ENCODE peak calls at places on chromosomes 13 and 19, in seven cellular contexts. A is HCT116, T is HepG2, X is SK-N-SH, F is H1, H is K562, L is GM12878. J is an unnamed sample.

GRCh38 chr19:16882146-16882545 is 6.7 kb upstream of the F2RL3 start:
- DNase-seq in A (peak; percentile 16), T (no peak), X (no peak), F (no peak), H (peak; percentile 32), L (no peak), J (no peak)

GRCh38 chr13:66837246-66837645 is 392.9 kb downstream of the PCDH9 start:
- DNase-seq in A (no peak), T (no peak), X (no peak), F (no peak), H (no peak), L (no peak), J (no peak)

GRCh38 chr13:98401936-98402335 is 175.0 kb downstream of the STK24 start:
- DNase-seq in A (no peak), T (no peak), X (no peak), F (no peak), H (no peak), L (no peak), J (no peak)

GRCh38 chr19:2043269-2043641 is 7.8 kb downstream of the MKNK2 start:
- DNase-seq in A (no peak), T (no peak), X (no peak), F (peak; percentile 49), H (no peak), L (no peak), J (no peak)

GRCh38 chr19:33175886-33176669 is 18.1 kb upstream of the LRP3 start:
- DNase-seq in A (no peak), T (peak; percentile 61), X (peak; percentile 75), F (peak; percentile 55), H (no peak), L (no peak), J (peak; percentile 24)

GRCh38 chr19:46481187-46481586 is 9.8 kb upstream of the PNMA8A start:
- DNase-seq in A (no peak), T (no peak), X (no peak), F (no peak), H (no peak), L (no peak), J (no peak)

GRCh38 chr13:61546413-61546812 is 130.8 kb upstream of the PCDH20 start:
- DNase-seq in A (no peak), T (no peak), X (peak; percentile 56), F (no peak), H (no peak), L (no peak), J (no peak)

GRCh38 chr19:38213911-38214625 is 10.0 kb downstream of the DPF1 start:
- DNase-seq in A (no peak), T (no peak), X (no peak), F (no peak), H (no peak), L (peak; percentile 33), J (no peak)

GRCh38 chr13:76438050-76438449 is 448.2 kb downstream of the KCTD12 start:
- DNase-seq in A (no peak), T (no peak), X (no peak), F (no peak), H (no peak), L (no peak), J (no peak)

GRCh38 chr13:49806126-49806536 is 13.6 kb upstream of the KPNA3 start:
- DNase-seq in A (no peak), T (peak; percentile 90), X (no peak), F (no peak), H (no peak), L (no peak), J (no peak)

GRCh38 chr13:76976488-76976887 is 15.4 kb upstream of the CLN5 start:
- DNase-seq in A (no peak), T (no peak), X (no peak), F (no peak), H (no peak), L (no peak), J (peak; percentile 15)

GRCh38 chr13:76889254-76889653 is 3.0 kb upstream of the KCTD12 start:
- DNase-seq in A (no peak), T (no peak), X (no peak), F (no peak), H (no peak), L (no peak), J (no peak)

GRCh38 chr13:53151692-53152421 is 123.2 kb downstream of the OLFM4 start:
- DNase-seq in A (peak; percentile 15), T (peak; percentile 43), X (peak; percentile 54), F (peak; percentile 78), H (peak; percentile 54), L (peak; percentile 32), J (peak; percentile 58)

GRCh38 chr13:114152831-114153371 is 20.5 kb upstream of the RASA3 start:
- DNase-seq in A (no peak), T (no peak), X (no peak), F (no peak), H (no peak), L (no peak), J (no peak)

GRCh38 chr19:5691205-5691929 is 1.3 kb downstream of the RPL36 start:
- DNase-seq in A (no peak), T (no peak), X (peak; percentile 67), F (no peak), H (peak; percentile 68), L (no peak), J (no peak)

GRCh38 chr13:80469841-80470378 is 129.0 kb upstream of the SPRY2 start:
- DNase-seq in A (no peak), T (no peak), X (no peak), F (no peak), H (no peak), L (no peak), J (no peak)

GRCh38 chr13:46643165-46643777 is 90.3 kb downstream of the LRCH1 start:
- DNase-seq in A (no peak), T (no peak), X (no peak), F (no peak), H (no peak), L (no peak), J (no peak)

GRCh38 chr19:14407889-14408640 is 11.1 kb downstream of the DDX39A start:
- DNase-seq in A (no peak), T (peak; percentile 13), X (no peak), F (no peak), H (no peak), L (no peak), J (peak; percentile 21)

GRCh38 chr13:101640797-101641400 is 188.4 kb downstream of the ITGBL1 start:
- DNase-seq in A (no peak), T (no peak), X (no peak), F (no peak), H (no peak), L (no peak), J (no peak)

GRCh38 chr13:76813874-76814273 is 72.3 kb downstream of the KCTD12 start:
- DNase-seq in A (no peak), T (peak; percentile 15), X (no peak), F (no peak), H (no peak), L (no peak), J (no peak)

GRCh38 chr13:88701551-88701950 is 1030.4 kb downstream of the SLITRK5 start:
- DNase-seq in A (no peak), T (no peak), X (no peak), F (no peak), H (no peak), L (no peak), J (no peak)

GRCh38 chr13:88707652-88708051 is 1036.5 kb downstream of the SLITRK5 start:
- DNase-seq in A (no peak), T (no peak), X (no peak), F (no peak), H (no peak), L (no peak), J (no peak)

DNA sequence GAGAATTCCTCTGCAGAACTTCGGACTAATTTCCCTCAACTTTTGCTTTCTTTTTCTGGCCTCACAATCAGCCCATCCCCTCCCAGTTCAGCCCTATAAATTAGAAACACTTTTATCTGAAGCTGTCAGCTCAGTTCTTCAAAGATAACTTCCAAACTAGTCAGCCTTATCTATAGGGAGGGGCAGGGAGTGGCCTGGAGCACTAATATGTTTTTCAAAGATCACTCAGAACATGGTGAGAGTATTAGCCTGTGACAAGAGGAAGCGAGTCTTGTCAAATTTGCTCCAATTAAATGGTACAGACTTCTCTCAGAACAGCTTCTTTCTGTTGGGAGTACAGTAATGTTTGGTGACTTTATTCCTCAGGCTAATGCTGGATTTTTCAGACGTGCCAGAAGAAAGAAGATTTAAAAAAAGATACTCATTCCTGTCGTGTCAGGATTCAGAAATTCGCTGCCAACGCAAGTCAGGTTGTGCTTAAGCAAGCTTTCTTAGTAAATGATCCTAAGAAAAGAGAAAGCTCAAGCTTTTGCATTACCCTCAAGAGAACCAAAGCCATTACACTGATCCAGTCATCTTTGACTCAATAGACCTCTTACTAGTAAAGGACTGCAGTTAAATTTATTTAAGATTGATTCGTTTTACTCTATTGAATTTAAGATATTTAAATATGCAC is 1033.6 kb downstream of the SLITRK5 start:
- DNase-seq in A (no peak), T (no peak), X (no peak), F (no peak), H (peak; percentile 9), L (no peak), J (no peak)
- TF ChIP-seq JUND in A (no peak), T (no peak), X (no peak), F (no peak), H (no peak), L (no peak), J (no peak)

DNA sequence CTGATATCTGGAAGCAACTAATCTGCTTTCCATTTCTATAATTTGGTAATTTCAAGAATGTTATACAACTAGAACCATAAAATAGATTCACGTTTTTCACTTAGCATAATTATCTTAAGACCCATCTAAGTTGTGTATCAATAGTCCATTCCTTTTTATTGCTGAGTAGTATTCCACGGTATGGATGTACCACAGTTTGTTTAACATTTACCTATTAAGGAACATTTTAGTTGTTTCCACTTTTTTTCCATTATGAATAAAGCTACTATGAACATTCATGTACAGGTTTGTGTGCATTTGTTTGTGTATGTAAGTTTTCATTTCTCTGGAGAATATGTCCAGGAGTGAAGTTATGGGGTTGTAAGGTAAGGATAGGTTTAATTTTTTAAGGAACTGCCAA is 18.3 kb upstream of the ZNF112 start:
- DNase-seq in A (no peak), T (no peak), X (no peak), F (no peak), H (no peak), L (no peak), J (no peak)
- TF ChIP-seq JUND in A (no peak), T (no peak), X (no peak), F (no peak), H (no peak), L (no peak), J (no peak)

GRCh38 chr13:95707035-95707434 is 30.1 kb downstream of the DNAJC3 start:
- DNase-seq in A (no peak), T (no peak), X (no peak), F (no peak), H (no peak), L (no peak), J (no peak)
- TF ChIP-seq JUND in A (no peak), T (no peak), X (no peak), F (no peak), H (no peak), L (no peak), J (no peak)

DNA sequence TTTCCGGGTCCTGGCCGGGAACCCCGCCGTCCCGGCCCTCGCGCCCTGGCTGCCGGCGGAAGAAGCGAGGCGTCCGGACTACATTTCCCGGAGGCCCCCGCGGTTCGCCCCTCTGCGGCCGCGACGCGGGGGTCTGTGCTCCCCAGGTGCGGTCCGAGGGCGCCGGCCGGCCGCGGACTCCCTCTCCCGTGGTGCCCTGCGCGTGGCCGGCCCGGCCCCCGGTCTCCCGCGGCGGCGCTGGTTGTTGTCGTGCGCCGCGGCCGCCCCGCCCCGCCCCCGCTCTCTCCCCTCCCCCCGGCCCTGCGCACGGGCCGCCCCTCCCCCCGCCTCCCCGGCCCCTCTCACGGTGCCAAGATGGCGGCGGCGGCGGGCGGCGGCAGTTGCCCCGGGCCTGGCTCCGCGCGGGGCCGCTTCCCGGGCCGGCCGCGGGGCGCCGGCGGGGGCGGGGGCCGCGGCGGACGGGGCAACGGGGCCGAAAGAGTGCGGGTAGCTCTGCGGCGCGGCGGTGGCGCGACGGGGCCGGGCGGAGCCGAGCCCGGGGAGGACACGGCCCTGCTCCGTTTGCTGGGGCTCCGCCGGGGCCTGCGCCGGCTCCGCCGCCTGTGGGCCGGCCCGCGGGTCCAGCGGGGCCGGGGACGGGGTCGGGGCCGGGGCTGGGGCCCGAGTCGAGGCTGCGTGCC is at the start of gene KMT2B:
- DNase-seq in A (no peak), T (no peak), X (peak; percentile 99), F (peak; percentile 94), H (peak; percentile 96), L (no peak), J (peak; percentile 84)
- TF ChIP-seq JUND in A (no peak), T (no peak), X (no peak), F (no peak), H (no peak), L (no peak), J (no peak)

J was measured in T47D.